ENCODE peak calls at places on chromosomes 6 and 20, in six cellular contexts. A is foreskin fibroblast, J is H7, M is BE2C, T is ovary, U is GM23338. R is an unnamed sample.

GRCh38 chr6:132961122-132961521 is 146.8 kb downstream of the RPS12 start:
- DNase-seq in M (no peak), J (no peak), U (peak), A (peak), T (no peak), R (no peak)

GRCh38 chr6:127471379-127472255 is 12.4 kb upstream of the KIAA0408 start:
- DNase-seq in M (no peak), T (no peak), A (no peak), J (no peak), U (no peak), R (no peak)

GRCh38 chr6:151565940-151566339 is 72.1 kb downstream of the CCDC170 start:
- DNase-seq in A (peak), J (no peak), M (no peak), T (no peak), U (no peak), R (no peak)

GRCh38 chr20:5848711-5849505 is 98.7 kb downstream of the SHLD1 start:
- DNase-seq in J (no peak), A (peak), U (no peak), M (no peak), T (peak), R (no peak)

GRCh38 chr6:3283241-3283640 is 24.5 kb downstream of the PSMG4 start:
- DNase-seq in M (no peak), J (no peak), U (no peak), A (no peak), T (peak), R (no peak)

GRCh38 chr20:17142666-17143065 is 84.2 kb upstream of the PCSK2 start:
- DNase-seq in J (no peak), U (no peak), M (no peak), T (no peak), A (no peak), R (no peak)

GRCh38 chr20:33437141-33437911 is 6.2 kb downstream of the SNTA1 start:
- DNase-seq in A (no peak), M (no peak), T (peak), J (no peak), U (no peak), R (no peak)

GRCh38 chr20:44650777-44651493 is 564 bp downstream of the ADA start:
- DNase-seq in J (no peak), T (peak), A (no peak), U (peak), M (no peak), R (peak)

GRCh38 chr6:120378582-120379220 is 955.6 kb downstream of the TBC1D32 start:
- DNase-seq in U (peak), A (peak), M (peak), J (peak), T (no peak), R (no peak)

GRCh38 chr6:111231078-111231435 is 143.8 kb downstream of the SLC16A10 start:
- DNase-seq in T (no peak), U (no peak), M (no peak), A (no peak), J (no peak), R (no peak)

GRCh38 chr6:149094156-149094555 is 223.4 kb upstream of the TAB2 start:
- DNase-seq in M (no peak), A (peak), T (no peak), J (peak), U (peak), R (no peak)

GRCh38 chr6:162178266-162178665 is 549.3 kb downstream of the PRKN start:
- DNase-seq in M (no peak), T (no peak), A (no peak), U (no peak), J (no peak), R (no peak)

GRCh38 chr6:2875840-2876207 is 27.3 kb downstream of the SERPINB9 start:
- DNase-seq in J (peak), M (no peak), T (no peak), A (peak), U (peak), R (no peak)

GRCh38 chr20:1569417-1569861 is 11.9 kb upstream of the SIRPD start:
- DNase-seq in J (no peak), U (no peak), T (no peak), M (no peak), A (peak), R (no peak)

GRCh38 chr6:154650351-154650750 is 82.9 kb upstream of the SCAF8 start:
- DNase-seq in T (no peak), M (no peak), A (no peak), U (no peak), J (no peak), R (no peak)

GRCh38 chr6:93235775-93236174 is 183.6 kb downstream of the EPHA7 start:
- DNase-seq in J (no peak), A (no peak), U (no peak), M (no peak), T (no peak), R (no peak)

GRCh38 chr20:24615353-24615752 is 145.9 kb downstream of the SYNDIG1 start:
- DNase-seq in U (no peak), J (no peak), T (no peak), A (no peak), M (no peak), R (no peak)

GRCh38 chr6:17086469-17086868 is 15.4 kb upstream of the STMND1 start:
- DNase-seq in M (peak), T (no peak), A (peak), J (peak), U (peak), R (peak)

GRCh38 chr6:158972241-158973233 is 27.5 kb downstream of the RSPH3 start:
- DNase-seq in T (no peak), J (peak), M (no peak), U (peak), A (peak), R (no peak)

GRCh38 chr6:82410151-82410621 is 46.6 kb downstream of the TPBG start:
- DNase-seq in J (no peak), T (no peak), U (no peak), M (no peak), A (peak), R (no peak)

GRCh38 chr6:20605581-20605980 is 71.3 kb downstream of the CDKAL1 start:
- DNase-seq in J (no peak), A (peak), M (no peak), U (no peak), T (no peak), R (no peak)

DNA sequence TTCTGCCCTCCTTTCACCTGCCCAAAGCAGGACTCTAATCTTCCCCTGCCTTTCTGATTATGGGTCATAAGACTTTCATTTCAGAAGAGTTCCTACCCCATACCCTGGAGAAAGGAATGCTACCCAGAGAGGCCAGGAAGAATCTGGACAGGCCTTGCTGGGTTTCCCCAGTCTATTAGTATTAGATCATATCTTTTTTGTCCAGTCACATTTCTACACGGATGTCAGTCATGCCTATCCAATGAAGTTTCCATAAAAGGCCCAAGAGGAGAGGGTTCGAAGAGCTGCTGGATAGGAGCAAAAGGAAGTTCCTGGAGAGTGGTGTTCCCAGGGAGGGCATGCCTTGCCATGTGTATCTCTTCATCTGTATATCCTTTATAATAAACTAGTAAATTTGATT is 3.2 kb downstream of the POLH start:
- DNase-seq in U (no peak), A (peak), J (no peak), T (no peak), M (no peak), R (no peak)
- H3K4me3 ChIP-seq in U (no peak), A (no peak), J (no peak), T (no peak), M (peak), R (no peak)

GRCh38 chr6:89084542-89084941 is 4.0 kb downstream of the PNRC1 start:
- DNase-seq in M (no peak), A (no peak), T (no peak), U (no peak), J (no peak), R (no peak)
- H3K4me3 ChIP-seq in M (no peak), A (no peak), T (no peak), U (no peak), J (no peak), R (no peak)

GRCh38 chr6:1611572-1612385 is 2.1 kb downstream of the FOXC1 start:
- DNase-seq in M (peak), A (peak), J (no peak), U (peak), T (no peak), R (no peak)
- H3K4me3 ChIP-seq in M (peak), A (peak), J (peak), U (peak), T (peak), R (peak)

DNA sequence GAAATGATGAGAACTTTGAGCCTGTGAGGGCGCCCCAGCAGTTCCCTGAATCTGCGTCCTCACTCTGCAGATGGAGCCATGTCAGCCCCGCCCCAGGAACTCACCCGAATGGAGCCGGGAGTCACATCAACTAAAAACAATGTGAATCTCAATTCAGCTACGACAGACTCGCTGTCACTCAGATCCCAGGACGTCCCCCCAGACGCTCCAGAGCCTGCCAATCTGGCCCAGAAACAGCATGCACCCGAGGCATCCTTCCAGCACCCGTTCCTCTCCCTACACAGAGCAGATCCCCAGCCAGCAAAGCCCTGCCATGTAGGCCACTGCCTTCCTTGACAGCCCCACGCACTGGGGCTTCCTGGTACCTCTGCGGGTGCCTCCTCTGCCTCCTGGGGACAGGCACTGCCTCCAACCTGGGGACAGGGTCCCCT is 248.0 kb downstream of the TTLL2 start:
- DNase-seq in J (peak), T (no peak), M (no peak), A (no peak), U (no peak), R (no peak)
- H3K4me3 ChIP-seq in J (no peak), T (peak), M (no peak), A (no peak), U (no peak), R (no peak)

DNA sequence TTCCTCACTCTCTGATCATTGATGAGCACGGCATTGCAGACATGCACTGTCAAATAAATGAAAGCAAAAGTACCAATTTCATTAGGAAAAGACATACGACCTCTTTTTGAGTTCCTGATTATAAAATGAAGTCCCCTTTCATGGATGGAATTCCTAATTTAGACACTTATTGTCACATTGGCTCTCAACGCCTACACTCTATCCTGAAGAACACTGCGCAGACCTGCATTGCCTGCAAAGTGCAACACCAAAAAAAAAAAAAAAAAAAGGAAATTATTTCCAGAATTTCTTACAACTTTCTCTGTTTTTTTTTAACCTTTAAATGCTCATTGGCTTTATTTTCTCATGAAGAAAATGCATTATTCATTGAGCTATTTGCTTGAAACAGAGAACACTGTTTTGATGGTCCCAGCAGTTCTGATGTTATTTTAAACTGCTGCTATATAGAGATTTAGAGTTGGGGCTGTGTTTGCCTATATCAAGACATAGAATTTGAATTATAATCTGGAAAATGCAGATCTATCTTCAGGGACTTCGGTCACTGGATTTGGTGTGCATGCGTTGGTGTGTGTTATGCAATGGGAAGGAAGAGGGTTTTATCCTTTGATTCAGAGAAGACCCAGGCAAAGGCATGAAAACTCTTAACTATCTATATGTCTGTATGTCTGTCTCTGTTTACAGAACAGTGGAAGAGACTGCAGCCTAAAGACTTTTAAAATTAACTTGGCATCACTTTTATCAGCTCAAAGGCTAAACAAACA is 1.8 kb downstream of the ADGRB3 start:
- DNase-seq in T (no peak), A (peak), J (no peak), U (no peak), M (no peak), R (no peak)
- H3K4me3 ChIP-seq in T (peak), A (no peak), J (no peak), U (peak), M (peak), R (no peak)

DNA sequence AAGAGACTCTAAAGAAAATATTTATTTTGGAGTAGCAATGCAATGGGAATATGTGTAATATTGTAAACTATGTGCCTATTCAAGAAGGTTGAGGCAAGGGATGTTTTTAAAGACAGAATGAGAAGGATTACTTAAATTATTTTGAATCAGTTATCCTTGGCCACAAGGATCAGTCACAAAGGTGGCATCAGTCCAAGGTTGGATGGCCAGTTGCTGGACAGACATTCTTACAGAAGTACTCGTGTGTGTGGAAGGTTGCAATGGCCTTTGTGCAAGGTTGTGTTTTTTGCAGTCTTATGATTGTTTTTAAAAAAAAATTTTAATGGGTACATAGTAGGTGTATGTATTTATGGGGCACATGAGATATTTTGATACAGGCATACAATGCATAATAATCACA is 2.0 kb downstream of the QRSL1 start:
- DNase-seq in T (no peak), J (no peak), A (no peak), M (no peak), U (no peak), R (no peak)
- H3K4me3 ChIP-seq in T (no peak), J (no peak), A (no peak), M (no peak), U (no peak), R (no peak)

GRCh38 chr6:104943781-104944180 is 13.1 kb upstream of the LIN28B start:
- DNase-seq in U (no peak), J (no peak), T (no peak), M (peak), A (peak), R (no peak)

GRCh38 chr6:104936766-104937535 is 20.0 kb upstream of the LIN28B start:
- DNase-seq in J (no peak), M (no peak), A (no peak), U (no peak), T (no peak), R (no peak)

GRCh38 chr6:104941694-104942177 is 15.2 kb upstream of the LIN28B start:
- DNase-seq in U (peak), T (no peak), A (no peak), M (no peak), J (peak), R (no peak)

GRCh38 chr6:104940881-104941693 is 15.8 kb upstream of the LIN28B start:
- DNase-seq in M (peak), J (peak), A (peak), U (peak), T (no peak), R (no peak)

GRCh38 chr6:104940238-104940880 is 16.5 kb upstream of the LIN28B start:
- DNase-seq in A (peak), T (no peak), U (peak), J (peak), M (peak), R (no peak)
- H3K4me3 ChIP-seq in A (peak), T (no peak), U (peak), J (peak), M (peak), R (peak)